ENCODE peak calls at places on chromosomes 11 and 22, in six cellular contexts. N, A, E, I, H and P are unnamed samples.

GRCh38 chr11:6995703-6996102 is 24.4 kb downstream of the ZNF214 start:
- DNase-seq in N (no peak), H (no peak), I (no peak), A (no peak), E (no peak), P (no peak)

GRCh38 chr11:8503872-8504491 is 90.0 kb downstream of the STK33 start:
- DNase-seq in I (no peak), H (peak), E (no peak), A (no peak), N (no peak), P (no peak)

GRCh38 chr22:50673231-50674126 is 856 bp downstream of the SHANK3 start:
- DNase-seq in H (no peak), I (peak), A (peak), N (peak), E (no peak), P (no peak)

GRCh38 chr11:119567667-119568582 is 145.0 kb upstream of the THY1 start:
- DNase-seq in H (no peak), N (no peak), E (peak), A (no peak), I (no peak), P (no peak)

GRCh38 chr11:119418759-119419158 is 4.2 kb downstream of the THY1 start:
- DNase-seq in N (no peak), H (no peak), A (no peak), E (no peak), I (no peak), P (no peak)

GRCh38 chr22:46068908-46069481 is 81.3 kb upstream of the PPARA start:
- DNase-seq in I (no peak), E (no peak), A (no peak), H (no peak), N (no peak), P (no peak)

GRCh38 chr11:112412383-112412782 is 151.7 kb upstream of the PLET1 start:
- DNase-seq in N (no peak), H (no peak), E (no peak), I (no peak), A (no peak), P (no peak)

GRCh38 chr11:72548481-72548880 is 114.2 kb upstream of the CLPB start:
- DNase-seq in E (no peak), I (no peak), N (no peak), A (no peak), H (no peak), P (no peak)

GRCh38 chr22:42434283-42434682 is 2.1 kb upstream of the NFAM1 start:
- DNase-seq in I (no peak), N (no peak), H (no peak), E (no peak), A (no peak), P (no peak)

GRCh38 chr11:15091175-15091574 is 17.8 kb downstream of the CALCB start:
- DNase-seq in I (no peak), H (no peak), E (no peak), N (no peak), A (no peak), P (no peak)

GRCh38 chr22:17921871-17922821 is 102.2 kb downstream of the MICAL3 start:
- DNase-seq in H (peak), E (no peak), N (no peak), I (peak), A (peak), P (no peak)

GRCh38 chr11:67352546-67353316 is 615 bp downstream of the POLD4 start:
- DNase-seq in E (no peak), A (no peak), N (no peak), H (peak), I (peak), P (no peak)

GRCh38 chr22:38462960-38463784 is 4.7 kb upstream of the KDELR3 start:
- DNase-seq in N (no peak), E (no peak), I (peak), A (peak), H (peak), P (no peak)

GRCh38 chr11:110984147-110984546 is 261.4 kb upstream of the POU2AF2 start:
- DNase-seq in I (no peak), N (no peak), A (no peak), E (no peak), H (no peak), P (no peak)

GRCh38 chr11:91947215-91947614 is 277.4 kb upstream of the FAT3 start:
- DNase-seq in E (no peak), I (no peak), A (no peak), N (no peak), H (no peak), P (no peak)

GRCh38 chr22:31104869-31105268 is 2.5 kb downstream of the SELENOM start:
- DNase-seq in E (no peak), I (no peak), H (no peak), N (no peak), A (peak), P (no peak)

GRCh38 chr11:96015911-96016565 is 92.1 kb upstream of the MTMR2 start:
- DNase-seq in I (peak), N (no peak), E (no peak), A (no peak), H (peak), P (no peak)

DNA sequence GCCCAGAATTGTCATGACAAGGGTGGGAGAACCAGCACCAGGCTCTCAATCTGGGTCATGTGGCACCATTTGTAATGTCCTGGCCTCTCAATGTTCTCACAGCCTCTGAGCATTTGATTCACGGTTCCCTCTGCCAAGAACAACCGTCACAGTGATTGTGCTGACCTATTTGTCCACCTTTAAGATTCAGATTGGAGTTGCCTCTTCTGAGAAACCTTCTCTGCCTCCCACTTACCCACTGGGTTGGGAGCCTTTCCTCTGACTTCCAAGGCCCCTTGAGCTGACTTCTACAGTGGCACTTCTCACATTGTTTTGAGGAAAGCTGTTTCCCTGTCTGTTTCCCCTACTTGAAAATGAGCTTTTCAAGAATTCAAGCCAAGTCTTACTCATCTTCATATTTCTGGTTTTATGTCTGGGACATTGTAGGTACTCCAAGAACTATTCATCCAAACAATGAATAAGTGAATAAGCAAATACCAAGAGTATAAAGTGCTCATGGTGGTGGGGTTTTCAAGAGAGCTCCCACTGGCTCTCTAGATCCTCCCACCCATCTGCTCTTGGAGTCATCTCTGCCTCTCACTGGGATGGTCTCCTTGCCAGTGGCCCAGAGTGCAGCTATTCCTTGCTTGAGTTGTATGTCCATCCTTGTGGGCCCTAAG is 126.4 kb upstream of the E2F8 start:
- DNase-seq in I (no peak), A (no peak), H (no peak), N (no peak), E (no peak), P (no peak)
- TF ChIP-seq POLR2A in I (no peak), A (no peak), H (no peak), N (no peak), E (no peak), P (no peak)

GRCh38 chr11:77137421-77137820 is 9.4 kb downstream of the MYO7A start:
- DNase-seq in E (no peak), N (no peak), H (no peak), I (no peak), A (no peak), P (no peak)

GRCh38 chr11:77139201-77139600 is 11.2 kb downstream of the MYO7A start:
- DNase-seq in I (no peak), A (no peak), H (no peak), E (no peak), N (no peak), P (no peak)

GRCh38 chr11:77136074-77136473 is 8.0 kb downstream of the MYO7A start:
- DNase-seq in I (no peak), H (no peak), E (no peak), N (no peak), A (no peak), P (no peak)

GRCh38 chr11:77136784-77137420 is 8.9 kb downstream of the MYO7A start:
- DNase-seq in N (no peak), I (no peak), E (no peak), A (no peak), H (no peak), P (no peak)

GRCh38 chr11:77138106-77138649 is 10.1 kb downstream of the MYO7A start:
- DNase-seq in H (no peak), I (no peak), N (no peak), A (no peak), E (no peak), P (no peak)
- TF ChIP-seq TAF1 in H (no peak), I (no peak), N (no peak), A (no peak), E (no peak), P (no peak)

GRCh38 chr11:134545521-134545920 is 133.5 kb upstream of the B3GAT1 start:
- DNase-seq in H (no peak), I (no peak), A (peak), E (no peak), N (no peak), P (no peak)
- TF ChIP-seq POLR2A in H (no peak), I (no peak), A (no peak), E (no peak), N (no peak), P (no peak)

GRCh38 chr11:75166791-75167190 is 15.9 kb downstream of the SLCO2B1 start:
- DNase-seq in E (no peak), I (no peak), N (no peak), H (no peak), A (no peak), P (no peak)
- TF ChIP-seq TAF1 in E (no peak), I (no peak), N (no peak), H (no peak), A (no peak), P (no peak)